ENCODE peak calls at places on chromosomes 5 and 9, in five cellular contexts. B is activated naive CD8-positive, alpha-beta T cell treated with anti-CD3 and anti-CD28 coated beads for 36 hours; Y is NCI-H1436; V is astrocyte of the spinal cord; G is CD8-positive, alpha-beta T cell. L is an unnamed sample.

GRCh38 chr9:35726876-35727438 is 5.0 kb downstream of the TLN1 start:
- DNase-seq in B (no peak), Y (no peak), V (peak; percentile 48), G (peak; percentile 25), L (peak; percentile 42)

GRCh38 chr5:74766348-74766886 is 500 bp downstream of the GFM2 start:
- DNase-seq in B (no peak), Y (no peak), V (peak; percentile 61), G (no peak), L (peak; percentile 2)

GRCh38 chr9:121483049-121483448 is 16.6 kb downstream of the GGTA1 start:
- DNase-seq in B (no peak), Y (no peak), V (no peak), G (no peak), L (no peak)

GRCh38 chr5:79229357-79230174 is 6.4 kb upstream of the JMY start:
- DNase-seq in B (peak; percentile 6), Y (no peak), V (no peak), G (no peak), L (no peak)

GRCh38 chr9:93600504-93600903 is 24.1 kb downstream of the PHF2 start:
- DNase-seq in B (no peak), Y (no peak), V (no peak), G (no peak), L (no peak)

GRCh38 chr9:109253241-109253636 is 67.6 kb downstream of the EPB41L4B start:
- DNase-seq in B (no peak), Y (no peak), V (no peak), G (no peak), L (no peak)

GRCh38 chr9:97504381-97505216 is 3.1 kb downstream of the TMOD1 start:
- DNase-seq in B (no peak), Y (no peak), V (peak; percentile 46), G (no peak), L (no peak)

GRCh38 chr9:98235126-98235525 is 20.3 kb downstream of the TBC1D2 start:
- DNase-seq in B (no peak), Y (no peak), V (no peak), G (no peak), L (no peak)

GRCh38 chr5:3303777-3304176 is 291.9 kb upstream of the IRX1 start:
- DNase-seq in B (no peak), Y (no peak), V (no peak), G (no peak), L (no peak)

GRCh38 chr5:93274291-93274690 is 306.7 kb downstream of the NR2F1-AS1 start:
- DNase-seq in B (no peak), Y (no peak), V (peak; percentile 59), G (no peak), L (no peak)